ENCODE peak calls at places on chromosome 10, in seven cellular contexts. O, S, H, F, Z, R and E are unnamed samples.

GRCh38 chr10:78419481-78420265 is 386.0 kb downstream of the RPS24 start:
- DNase-seq in O (no peak), S (no peak), H (no peak), F (no peak), Z (no peak), R (no peak), E (no peak)

GRCh38 chr10:97278491-97278989 is 13.9 kb downstream of the ARHGAP19 start:
- DNase-seq in O (no peak), S (peak; percentile 93), H (peak; percentile 36), F (peak; percentile 33), Z (peak; percentile 61), R (peak; percentile 78), E (no peak)

GRCh38 chr10:24162236-24162635 is 46.7 kb upstream of the KIAA1217 start:
- DNase-seq in O (no peak), S (no peak), H (no peak), F (no peak), Z (no peak), R (no peak), E (no peak)

GRCh38 chr10:2525781-2526180 is 541.6 kb upstream of the PFKP start:
- DNase-seq in O (no peak), S (no peak), H (no peak), F (no peak), Z (no peak), R (no peak), E (no peak)

GRCh38 chr10:52658112-52658511 is 114.5 kb downstream of the MBL2 start:
- DNase-seq in O (no peak), S (no peak), H (no peak), F (no peak), Z (no peak), R (no peak), E (no peak)

GRCh38 chr10:132993271-132994260 is 51.2 kb upstream of the CFAP46 start:
- DNase-seq in O (no peak), S (no peak), H (no peak), F (no peak), Z (no peak), R (no peak), E (no peak)

GRCh38 chr10:112634096-112634830 is 187.2 kb downstream of the VTI1A start:
- DNase-seq in O (no peak), S (peak; percentile 21), H (peak; percentile 35), F (no peak), Z (no peak), R (no peak), E (no peak)

GRCh38 chr10:43819464-43820225 is 171.0 kb upstream of the ZNF32 start:
- DNase-seq in O (no peak), S (no peak), H (no peak), F (no peak), Z (no peak), R (no peak), E (no peak)

GRCh38 chr10:65294329-65294728 is 1631.5 kb upstream of the LRRTM3 start:
- DNase-seq in O (no peak), S (no peak), H (no peak), F (no peak), Z (no peak), R (no peak), E (no peak)

GRCh38 chr10:36688717-36689116 is 436.7 kb upstream of the ANKRD30A start:
- DNase-seq in O (no peak), S (no peak), H (no peak), F (no peak), Z (no peak), R (no peak), E (no peak)

GRCh38 chr10:21972584-21972983 is 30.9 kb downstream of the DNAJC1 start:
- DNase-seq in O (no peak), S (no peak), H (no peak), F (no peak), Z (no peak), R (no peak), E (no peak)

GRCh38 chr10:107056160-107056559 is 108.3 kb downstream of the SORCS1 start:
- DNase-seq in O (no peak), S (no peak), H (no peak), F (no peak), Z (no peak), R (no peak), E (no peak)

DNA sequence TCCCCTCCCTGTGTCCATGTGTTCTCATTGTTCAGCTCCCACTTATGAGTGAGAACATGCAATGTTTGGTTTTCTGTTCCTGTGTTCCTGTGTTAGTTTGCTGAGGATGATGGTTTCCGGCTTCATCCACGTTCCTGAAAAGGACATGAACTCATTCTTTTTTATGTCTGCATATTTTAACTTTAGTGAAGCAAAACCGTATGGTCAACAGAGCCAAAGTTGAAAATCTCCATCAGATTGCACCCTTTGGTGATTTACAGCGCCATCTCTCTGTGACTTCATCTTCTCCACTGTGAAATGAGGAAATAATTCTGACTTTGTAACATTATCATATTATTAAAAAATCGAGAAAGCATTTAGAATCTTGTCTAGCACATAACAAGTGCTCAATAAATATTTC is 132.3 kb upstream of the PLXDC2 start:
- DNase-seq in O (no peak), S (peak; percentile 59), H (no peak), F (no peak), Z (no peak), R (no peak), E (no peak)
- TF ChIP-seq CTCF in O (no peak), S (peak; percentile 51), H (no peak), F (no peak), Z (peak; percentile 31), R (no peak), E (no peak)

DNA sequence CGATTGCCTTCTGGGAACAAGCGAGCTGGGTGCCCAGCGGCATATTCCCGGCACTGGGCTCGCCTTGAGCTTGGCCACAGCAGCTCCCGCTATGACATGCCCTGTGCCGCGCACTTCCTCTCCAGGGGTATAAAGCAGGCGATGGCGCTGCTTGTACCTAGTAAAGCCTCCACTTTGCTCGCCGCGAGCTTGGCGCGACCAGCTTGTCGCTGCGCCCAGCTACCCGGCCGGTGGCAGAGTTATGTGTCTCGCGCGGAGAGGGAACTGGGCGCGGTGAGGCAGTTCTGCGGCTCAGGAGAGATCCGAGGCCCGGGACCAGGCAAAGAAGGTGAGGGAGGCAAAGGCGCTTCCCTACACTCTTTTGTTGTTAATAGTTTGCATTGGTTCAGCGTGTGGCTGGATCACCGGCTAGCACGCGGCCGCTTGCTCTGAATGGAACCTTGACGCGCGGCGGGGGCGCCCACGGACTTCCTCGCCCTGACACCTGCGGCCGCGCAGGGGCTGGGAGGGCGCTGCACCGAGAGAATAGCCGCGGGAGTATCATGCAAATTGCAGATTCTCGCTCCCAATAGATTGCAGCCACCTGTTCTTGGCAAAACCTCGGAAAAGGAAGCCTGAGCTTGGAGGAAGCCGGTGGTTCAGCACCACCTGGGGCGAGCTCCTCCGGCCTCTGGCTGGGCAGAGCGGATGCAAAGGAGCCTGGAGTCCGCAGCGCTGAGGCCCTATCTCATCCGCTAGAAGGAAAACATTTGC is 3.0 kb upstream of the BUB3 start:
- DNase-seq in O (no peak), S (peak; percentile 9), H (peak; percentile 15), F (no peak), Z (peak; percentile 52), R (no peak), E (no peak)
- TF ChIP-seq CTCF in O (no peak), S (no peak), H (no peak), F (no peak), Z (no peak), R (no peak), E (no peak)

GRCh38 chr10:34249634-34250033 is 565.5 kb downstream of the PARD3 start:
- DNase-seq in O (no peak), S (no peak), H (no peak), F (no peak), Z (peak; percentile 35), R (no peak), E (no peak)
- TF ChIP-seq CTCF in O (no peak), S (no peak), H (peak; percentile 19), F (peak; percentile 40), Z (peak; percentile 23), R (peak; percentile 48), E (no peak)

DNA sequence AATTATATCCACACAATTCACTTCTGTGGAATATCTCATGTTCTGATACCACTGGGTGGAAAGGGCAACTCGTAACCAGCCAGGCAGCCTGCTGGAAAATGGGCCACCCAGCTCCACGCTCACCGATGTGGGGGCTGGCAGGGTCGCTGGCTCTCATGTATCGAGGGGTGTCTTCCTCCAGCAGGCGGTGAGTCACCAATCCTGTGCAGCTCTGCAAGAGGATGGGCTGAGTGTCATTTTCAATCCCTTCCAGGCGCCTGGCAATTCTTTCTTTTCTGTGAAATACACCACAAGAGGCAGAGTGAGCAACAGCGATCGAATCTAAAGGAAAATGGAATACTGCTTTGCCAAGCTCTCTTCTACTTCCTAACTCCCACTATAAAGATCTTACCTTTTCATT is 80.1 kb downstream of the SVIL start:
- DNase-seq in O (no peak), S (peak; percentile 43), H (no peak), F (no peak), Z (no peak), R (no peak), E (no peak)
- TF ChIP-seq CTCF in O (no peak), S (no peak), H (no peak), F (no peak), Z (peak; percentile 47), R (no peak), E (no peak)

GRCh38 chr10:70114902-70115301 is 17.7 kb downstream of the AIFM2 start:
- DNase-seq in O (no peak), S (no peak), H (no peak), F (no peak), Z (no peak), R (no peak), E (no peak)
- TF ChIP-seq CTCF in O (no peak), S (no peak), H (no peak), F (peak; percentile 28), Z (no peak), R (no peak), E (no peak)

GRCh38 chr10:100286051-100287033 is at the start of gene BLOC1S2:
- DNase-seq in O (peak; percentile 92), S (peak; percentile 92), H (peak; percentile 95), F (peak; percentile 75), Z (peak; percentile 98), R (peak; percentile 68), E (peak; percentile 61)
- TF ChIP-seq CTCF in O (peak; percentile 11), S (no peak), H (no peak), F (no peak), Z (no peak), R (no peak), E (no peak)

GRCh38 chr10:30709229-30709628 is 79.7 kb upstream of the LYZL2 start:
- DNase-seq in O (no peak), S (no peak), H (no peak), F (no peak), Z (no peak), R (no peak), E (no peak)
- TF ChIP-seq CTCF in O (no peak), S (no peak), H (no peak), F (peak; percentile 45), Z (no peak), R (no peak), E (peak; percentile 12)

DNA sequence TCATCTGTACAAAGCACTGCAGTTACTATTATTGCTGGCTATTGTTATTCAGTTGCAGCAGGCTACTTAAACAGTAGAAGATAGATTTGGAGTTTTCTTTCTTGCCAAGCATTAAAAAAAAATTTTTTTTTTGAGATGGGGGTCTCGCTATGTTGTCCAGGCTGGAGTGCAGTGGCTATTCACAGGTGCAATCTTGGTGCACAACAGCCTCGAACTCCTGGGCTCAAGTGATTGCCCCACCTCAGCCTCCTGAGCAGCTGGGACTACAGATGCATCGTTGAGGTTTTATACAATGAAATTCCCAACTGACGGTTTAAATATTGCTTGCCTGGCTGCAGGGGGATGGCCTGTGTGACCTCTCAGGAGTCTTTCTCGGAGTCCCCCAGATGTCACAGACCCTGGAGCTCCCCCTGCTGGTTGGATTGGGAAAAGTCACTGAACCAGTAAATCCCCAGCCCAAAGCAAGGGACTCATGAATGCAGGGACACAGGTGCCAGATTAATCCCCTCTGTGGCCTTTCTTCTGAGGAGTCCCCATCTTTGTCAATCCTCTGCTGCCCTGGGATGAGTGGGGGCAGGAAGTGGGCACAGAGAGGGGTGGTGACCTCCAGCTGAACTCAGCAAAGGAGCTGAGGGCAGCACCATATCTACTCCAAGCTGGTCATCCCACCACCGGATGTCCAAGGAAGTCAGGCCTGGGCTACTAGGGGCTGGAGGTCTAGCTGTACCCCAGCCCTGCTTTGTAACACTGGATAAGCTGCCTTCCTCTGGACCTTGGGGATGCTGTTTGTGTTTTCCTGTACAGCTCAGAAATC is 149.6 kb downstream of the C10orf105 start:
- DNase-seq in O (peak; percentile 83), S (peak; percentile 23), H (peak; percentile 35), F (peak; percentile 18), Z (peak; percentile 86), R (peak; percentile 38), E (no peak)
- TF ChIP-seq CTCF in O (peak; percentile 73), S (peak; percentile 68), H (peak; percentile 71), F (peak; percentile 88), Z (peak; percentile 84), R (peak; percentile 96), E (peak; percentile 79)